ENCODE peak calls at places on chromosome 13, in eight cellular contexts. N is GM12878, Q is vagina, Z is gastrocnemius medialis, W is breast epithelium, U is NB4, L is IMR-90, S is uterus. M is an unnamed sample.

GRCh38 chr13:29457299-29457698 is 138.2 kb downstream of the SLC7A1 start:
- DNase-seq in N (no peak), Q (no peak), Z (no peak), W (no peak), U (no peak), L (peak; percentile 79), S (no peak), M (no peak)

GRCh38 chr13:72970956-72971355 is 87.8 kb upstream of the KLF5 start:
- DNase-seq in N (no peak), Q (no peak), Z (no peak), W (no peak), U (no peak), L (peak; percentile 57), S (no peak), M (no peak)

GRCh38 chr13:54415753-54416366 is 1387.2 kb downstream of the OLFM4 start:
- DNase-seq in N (no peak), Q (no peak), Z (no peak), W (no peak), U (no peak), L (no peak), S (no peak), M (no peak)

GRCh38 chr13:74274946-74275345 is 140.7 kb upstream of the KLF12 start:
- DNase-seq in N (no peak), Q (no peak), Z (no peak), W (no peak), U (no peak), L (no peak), S (no peak), M (no peak)

GRCh38 chr13:51154029-51154555 is 43.0 kb upstream of the C13orf42 start:
- DNase-seq in N (no peak), Q (no peak), Z (no peak), W (no peak), U (peak; percentile 61), L (peak; percentile 30), S (no peak), M (no peak)

GRCh38 chr13:47901451-47901850 is 99.6 kb downstream of the SUCLA2 start:
- DNase-seq in N (no peak), Q (no peak), Z (no peak), W (no peak), U (peak; percentile 9), L (peak; percentile 37), S (no peak), M (no peak)

GRCh38 chr13:71712988-71713653 is 153.9 kb downstream of the DACH1 start:
- DNase-seq in N (no peak), Q (no peak), Z (no peak), W (no peak), U (peak; percentile 42), L (no peak), S (no peak), M (no peak)

GRCh38 chr13:71864981-71865857 is 1.8 kb downstream of the DACH1 start:
- DNase-seq in N (no peak), Q (no peak), Z (no peak), W (peak; percentile 51), U (peak; percentile 88), L (no peak), S (peak; percentile 14), M (no peak)

GRCh38 chr13:79281335-79281734 is 124.7 kb downstream of the RBM26 start:
- DNase-seq in N (no peak), Q (no peak), Z (no peak), W (no peak), U (no peak), L (no peak), S (no peak), M (no peak)

GRCh38 chr13:76944457-76944856 is 3.9 kb upstream of the ACOD1 start:
- DNase-seq in N (no peak), Q (no peak), Z (no peak), W (no peak), U (peak; percentile 73), L (peak; percentile 68), S (no peak), M (no peak)

GRCh38 chr13:110474713-110475112 is 86.8 kb downstream of the RAB20 start:
- DNase-seq in N (no peak), Q (no peak), Z (no peak), W (no peak), U (no peak), L (peak; percentile 11), S (no peak), M (no peak)

GRCh38 chr13:75173457-75174356 is 308.3 kb downstream of the TBC1D4 start:
- DNase-seq in N (no peak), Q (no peak), Z (no peak), W (no peak), U (no peak), L (no peak), S (no peak), M (no peak)

GRCh38 chr13:24233351-24233901 is 72.9 kb downstream of the SPATA13 start:
- DNase-seq in N (no peak), Q (no peak), Z (no peak), W (no peak), U (no peak), L (peak; percentile 64), S (no peak), M (no peak)

GRCh38 chr13:22077764-22078163 is 406.9 kb downstream of the FGF9 start:
- DNase-seq in N (no peak), Q (no peak), Z (no peak), W (no peak), U (no peak), L (no peak), S (no peak), M (no peak)

GRCh38 chr13:101523732-101524131 is 71.3 kb downstream of the ITGBL1 start:
- DNase-seq in N (no peak), Q (no peak), Z (peak; percentile 62), W (no peak), U (no peak), L (peak; percentile 84), S (no peak), M (peak; percentile 29)

GRCh38 chr13:23792680-23793079 is 96.5 kb downstream of the MIPEP start:
- DNase-seq in N (no peak), Q (no peak), Z (no peak), W (no peak), U (no peak), L (peak; percentile 17), S (no peak), M (no peak)

DNA sequence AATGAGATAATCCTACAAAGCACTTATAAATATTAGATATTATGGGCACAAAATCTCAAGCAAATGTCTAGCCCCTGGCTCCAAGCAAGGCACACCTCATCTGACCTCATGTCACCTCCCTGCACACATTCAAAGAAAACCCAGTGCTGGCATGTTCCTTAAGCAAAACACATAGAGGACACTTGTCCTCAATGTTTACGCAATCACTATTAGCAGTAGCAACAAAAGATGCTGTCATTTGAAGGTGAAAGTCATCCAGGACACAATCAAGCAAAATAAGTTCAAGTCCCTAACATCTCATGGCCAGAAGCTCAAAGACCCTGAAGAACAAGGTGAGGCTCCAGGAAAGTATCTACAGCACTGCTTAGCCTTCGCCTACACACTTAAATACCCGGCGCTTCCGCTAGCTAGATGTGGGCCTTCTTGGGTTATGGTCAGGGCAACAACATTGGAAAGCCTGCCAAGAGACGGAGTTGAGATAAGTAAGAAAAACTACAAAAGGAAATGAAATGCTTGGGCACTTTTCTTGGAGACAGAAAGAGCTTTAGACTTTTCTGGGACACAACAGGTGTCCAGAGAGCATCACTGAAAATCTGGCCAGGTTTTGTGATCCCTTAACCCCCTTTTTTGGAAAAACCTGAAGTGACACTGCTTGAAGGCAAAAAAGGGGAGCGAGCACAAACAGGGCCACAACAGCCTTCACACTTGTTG is 85.7 kb downstream of the FOXO1 start:
- DNase-seq in N (no peak), Q (no peak), Z (no peak), W (no peak), U (no peak), L (no peak), S (no peak), M (no peak)
- TF ChIP-seq POLR2A in N (no peak), Q (no peak), Z (no peak), W (no peak), U (no peak), L (no peak), S (no peak), M (no peak)

DNA sequence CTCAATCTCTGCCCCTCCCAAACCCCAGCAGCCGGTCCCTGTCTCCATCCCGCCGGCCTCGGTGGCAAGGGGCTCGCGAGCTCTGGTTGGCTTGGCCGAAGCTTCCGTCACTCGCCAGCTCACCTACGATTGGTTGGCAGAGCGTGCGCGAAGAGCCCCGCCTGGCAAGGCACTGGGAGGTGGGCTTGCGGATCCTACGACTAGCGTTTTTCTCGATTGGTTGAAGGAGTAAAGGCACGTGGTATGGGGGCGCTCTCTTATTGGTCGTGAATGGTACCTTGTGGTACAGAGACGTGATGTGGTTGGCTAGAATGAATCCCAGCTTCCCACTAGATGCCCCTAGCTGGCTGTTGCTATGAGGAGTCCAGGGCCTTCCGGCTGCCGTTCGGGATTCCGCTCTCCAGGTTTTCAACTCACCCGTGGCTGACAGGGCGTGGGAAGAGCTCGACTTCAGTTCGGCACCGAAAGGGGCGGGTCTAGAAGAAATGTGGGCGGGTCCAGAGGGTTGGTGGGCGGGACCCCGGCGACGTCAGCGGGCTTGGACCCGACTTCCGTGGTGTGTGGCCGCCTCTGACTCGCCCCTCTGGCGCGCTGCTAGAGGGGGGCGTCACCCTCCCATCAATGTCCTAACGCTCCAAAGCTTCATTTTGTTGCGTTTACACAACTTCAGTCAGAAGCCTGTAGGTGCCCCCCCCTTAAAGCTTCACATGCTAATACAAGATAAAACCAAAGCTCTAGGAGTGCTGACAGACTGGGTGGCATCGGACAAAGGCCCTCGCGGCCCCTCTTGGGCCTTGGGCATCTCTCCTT is 847 bp upstream of the RAP2A start:
- DNase-seq in N (peak; percentile 100), Q (peak; percentile 100), Z (peak; percentile 99), W (peak; percentile 98), U (peak; percentile 100), L (peak; percentile 100), S (peak; percentile 99), M (peak; percentile 80)
- TF ChIP-seq POLR2A in N (peak; percentile 74), Q (no peak), Z (peak; percentile 77), W (peak; percentile 22), U (peak; percentile 83), L (no peak), S (peak; percentile 49), M (peak; percentile 30)

DNA sequence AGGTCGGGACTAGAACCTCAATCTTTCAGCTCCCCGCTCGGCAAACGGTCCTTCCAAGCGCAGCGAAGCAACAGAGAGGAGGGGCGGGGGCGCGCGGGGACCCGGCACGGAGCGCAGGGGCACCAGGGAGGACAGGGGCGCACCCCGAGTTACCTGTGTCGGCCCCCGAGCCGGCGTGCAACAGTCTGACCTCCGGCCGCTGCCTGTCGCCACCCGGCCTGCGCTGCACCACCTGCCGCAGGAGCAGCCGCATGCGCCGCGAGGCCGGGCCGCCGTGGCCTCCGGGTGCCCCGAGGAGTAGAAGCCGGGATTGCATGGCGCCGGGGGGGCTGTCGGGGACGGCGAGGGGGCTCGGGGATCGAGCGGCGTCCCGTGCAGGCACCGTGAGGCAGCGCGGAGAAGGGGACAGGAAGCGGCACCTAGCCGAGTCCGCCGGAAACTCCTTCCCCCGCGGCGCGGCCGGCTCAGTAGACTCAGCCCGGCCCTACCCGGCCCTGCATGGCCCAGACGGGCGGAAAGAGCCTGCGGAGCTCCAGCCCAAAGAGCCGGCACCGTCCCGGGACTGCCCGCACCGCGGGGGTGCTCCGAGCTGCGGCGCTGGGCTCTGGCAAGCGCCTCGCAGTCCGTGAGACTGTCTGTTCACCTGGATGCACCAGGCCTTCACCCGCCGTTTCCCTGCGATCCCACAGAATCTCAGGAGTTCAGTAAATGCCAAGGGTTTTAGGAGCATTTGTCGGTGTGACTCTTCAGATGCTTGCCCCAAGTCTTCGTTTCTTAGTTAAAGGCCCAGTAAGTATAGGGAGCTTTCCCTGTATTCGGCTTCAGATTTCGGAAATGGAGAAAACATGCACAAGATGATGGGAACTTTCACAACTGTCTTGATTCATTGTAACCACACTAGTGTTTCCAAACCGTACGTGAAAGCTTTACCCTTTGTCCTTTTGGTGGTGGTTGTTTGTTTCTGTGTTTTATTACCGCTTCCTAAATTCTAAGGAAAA is at the start of gene VWA8:
- DNase-seq in N (no peak), Q (no peak), Z (peak; percentile 82), W (peak; percentile 75), U (peak; percentile 90), L (peak; percentile 78), S (peak; percentile 66), M (peak; percentile 54)
- TF ChIP-seq POLR2A in N (peak; percentile 85), Q (no peak), Z (no peak), W (no peak), U (peak; percentile 72), L (no peak), S (no peak), M (peak; percentile 33)

GRCh38 chr13:102773441-102774209 is at the start of gene TEX30:
- DNase-seq in N (peak; percentile 38), Q (no peak), Z (peak; percentile 73), W (peak; percentile 71), U (peak; percentile 93), L (peak; percentile 76), S (peak; percentile 70), M (peak; percentile 97)
- TF ChIP-seq POLR2A in N (peak; percentile 99), Q (no peak), Z (peak; percentile 86), W (peak; percentile 51), U (peak; percentile 100), L (peak; percentile 92), S (peak; percentile 82), M (peak; percentile 99)

M was measured in H54.